ENCODE peak calls at places on chromosomes 16 and 17, in ten cellular contexts. S, P, F, T, R, G, W, I, O and M are unnamed samples.

GRCh38 chr16:49649013-49649785 is 206.7 kb downstream of the ZNF423 start:
- DNase-seq in S (no peak), P (no peak), F (no peak), T (no peak), R (no peak), G (no peak), W (no peak), I (no peak), O (no peak), M (peak; percentile 81)

GRCh38 chr17:71455219-71455618 is 665.6 kb upstream of the SOX9 start:
- DNase-seq in S (no peak), P (no peak), F (no peak), T (no peak), R (no peak), G (no peak), W (no peak), I (no peak), O (no peak), M (no peak)

GRCh38 chr17:7356779-7357178 is 1.8 kb downstream of the TMEM95 start:
- DNase-seq in S (no peak), P (no peak), F (no peak), T (no peak), R (no peak), G (no peak), W (no peak), I (no peak), O (no peak), M (no peak)

GRCh38 chr16:88013766-88014165 is 62.5 kb downstream of the BANP start:
- DNase-seq in S (no peak), P (no peak), F (no peak), T (no peak), R (no peak), G (no peak), W (no peak), I (no peak), O (no peak), M (no peak)

GRCh38 chr16:4006441-4006989 is 109.7 kb downstream of the ADCY9 start:
- DNase-seq in S (no peak), P (no peak), F (peak; percentile 30), T (no peak), R (peak; percentile 22), G (no peak), W (no peak), I (no peak), O (no peak), M (no peak)

GRCh38 chr17:75808905-75809621 is 24.5 kb downstream of the UNK start:
- DNase-seq in S (no peak), P (no peak), F (peak; percentile 37), T (no peak), R (peak; percentile 23), G (no peak), W (no peak), I (no peak), O (peak; percentile 78), M (peak; percentile 85)

GRCh38 chr17:76841776-76842405 is 26.3 kb upstream of the MGAT5B start:
- DNase-seq in S (no peak), P (no peak), F (no peak), T (no peak), R (no peak), G (no peak), W (no peak), I (no peak), O (no peak), M (no peak)

GRCh38 chr16:85300451-85300968 is 188.2 kb upstream of the CIBAR2 start:
- DNase-seq in S (no peak), P (no peak), F (no peak), T (no peak), R (no peak), G (no peak), W (no peak), I (no peak), O (no peak), M (no peak)